ENCODE peak calls at places on chromosomes 13 and 19, in eight cellular contexts. One of them, this sample, is unnamed.

GRCh38 chr19:40829205-40829604 is 21.0 kb downstream of the CYP2A6 start:
- DNase-seq in myocyte: no peak
- DNase-seq in adrenal gland: no peak
- DNase-seq in NCI-H2107: no peak
- DNase-seq in heart left ventricle: no peak
- DNase-seq in testis: no peak
- DNase-seq in foreskin keratinocyte: no peak
- DNase-seq in effector memory CD4-positive, alpha-beta T cell: no peak
- DNase-seq in this sample: no peak

GRCh38 chr13:59303433-59303832 is 860.3 kb downstream of the DIAPH3 start:
- DNase-seq in myocyte: no peak
- DNase-seq in adrenal gland: no peak
- DNase-seq in NCI-H2107: no peak
- DNase-seq in heart left ventricle: no peak
- DNase-seq in testis: no peak
- DNase-seq in foreskin keratinocyte: no peak
- DNase-seq in effector memory CD4-positive, alpha-beta T cell: no peak
- DNase-seq in this sample: no peak

GRCh38 chr13:30743319-30744055 is 8.1 kb downstream of the ALOX5AP start:
- DNase-seq in myocyte: peak
- DNase-seq in adrenal gland: peak
- DNase-seq in NCI-H2107: no peak
- DNase-seq in heart left ventricle: no peak
- DNase-seq in testis: peak
- DNase-seq in foreskin keratinocyte: peak
- DNase-seq in effector memory CD4-positive, alpha-beta T cell: no peak
- DNase-seq in this sample: no peak

GRCh38 chr13:113297370-113297871 is 382 bp downstream of the LAMP1 start:
- DNase-seq in myocyte: no peak
- DNase-seq in adrenal gland: no peak
- DNase-seq in NCI-H2107: no peak
- DNase-seq in heart left ventricle: no peak
- DNase-seq in testis: peak
- DNase-seq in foreskin keratinocyte: no peak
- DNase-seq in effector memory CD4-positive, alpha-beta T cell: peak
- DNase-seq in this sample: peak

GRCh38 chr19:8702350-8702749 is 3.8 kb upstream of the ACTL9 start:
- DNase-seq in myocyte: no peak
- DNase-seq in adrenal gland: no peak
- DNase-seq in NCI-H2107: no peak
- DNase-seq in heart left ventricle: no peak
- DNase-seq in testis: no peak
- DNase-seq in foreskin keratinocyte: no peak
- DNase-seq in effector memory CD4-positive, alpha-beta T cell: peak
- DNase-seq in this sample: no peak

GRCh38 chr19:8655340-8655709 is 24.9 kb downstream of the NFILZ start:
- DNase-seq in myocyte: no peak
- DNase-seq in adrenal gland: no peak
- DNase-seq in NCI-H2107: peak
- DNase-seq in heart left ventricle: no peak
- DNase-seq in testis: no peak
- DNase-seq in foreskin keratinocyte: no peak
- DNase-seq in effector memory CD4-positive, alpha-beta T cell: peak
- DNase-seq in this sample: no peak

GRCh38 chr19:56348289-56348877 is 33.7 kb upstream of the ZSCAN5A start:
- DNase-seq in myocyte: no peak
- DNase-seq in adrenal gland: no peak
- DNase-seq in NCI-H2107: no peak
- DNase-seq in heart left ventricle: no peak
- DNase-seq in testis: no peak
- DNase-seq in foreskin keratinocyte: no peak
- DNase-seq in effector memory CD4-positive, alpha-beta T cell: no peak
- DNase-seq in this sample: no peak

GRCh38 chr19:51803965-51804364 is 9.0 kb downstream of the FPR3 start:
- DNase-seq in myocyte: no peak
- DNase-seq in adrenal gland: no peak
- DNase-seq in NCI-H2107: no peak
- DNase-seq in heart left ventricle: no peak
- DNase-seq in testis: no peak
- DNase-seq in foreskin keratinocyte: no peak
- DNase-seq in effector memory CD4-positive, alpha-beta T cell: no peak
- DNase-seq in this sample: no peak

GRCh38 chr19:30284209-30284608 is 88.0 kb upstream of the ZNF536 start:
- DNase-seq in myocyte: no peak
- DNase-seq in adrenal gland: no peak
- DNase-seq in NCI-H2107: no peak
- DNase-seq in heart left ventricle: no peak
- DNase-seq in testis: no peak
- DNase-seq in foreskin keratinocyte: no peak
- DNase-seq in effector memory CD4-positive, alpha-beta T cell: no peak
- DNase-seq in this sample: no peak

This sample was measured in stimulated activated CD8-positive, alpha-beta memory T cell treated with anti-CD3 and anti-CD28 coated beads, Interleukin-4, amount 100 ng/mL, for 4 hours.